ENCODE peak calls at places on chromosome 3, in eight cellular contexts. One of them, this sample, is unnamed.

GRCh38 chr3:104385421-104385820 is 981.3 kb upstream of the ALCAM start:
- DNase-seq in AG10803: no peak
- DNase-seq in tibial artery: no peak
- DNase-seq in endothelial cell of umbilical vein: peak
- DNase-seq in HCT116: no peak
- DNase-seq in colonic mucosa: no peak
- DNase-seq in HFF-Myc: no peak
- DNase-seq in coronary artery: no peak
- DNase-seq in this sample: no peak

GRCh38 chr3:169308654-169309325 is 354.7 kb downstream of the MECOM start:
- DNase-seq in endothelial cell of umbilical vein: peak
- DNase-seq in tibial artery: no peak
- DNase-seq in coronary artery: no peak
- DNase-seq in AG10803: no peak
- DNase-seq in colonic mucosa: no peak
- DNase-seq in HFF-Myc: no peak
- DNase-seq in HCT116: no peak
- DNase-seq in this sample: no peak

GRCh38 chr3:49804141-49805041 is 1.3 kb downstream of the INKA1 start:
- DNase-seq in HFF-Myc: no peak
- DNase-seq in colonic mucosa: no peak
- DNase-seq in coronary artery: no peak
- DNase-seq in endothelial cell of umbilical vein: peak
- DNase-seq in tibial artery: no peak
- DNase-seq in AG10803: no peak
- DNase-seq in HCT116: no peak
- DNase-seq in this sample: no peak

GRCh38 chr3:122030381-122031122 is 8.5 kb upstream of the ILDR1 start:
- DNase-seq in AG10803: peak
- DNase-seq in HFF-Myc: peak
- DNase-seq in HCT116: no peak
- DNase-seq in endothelial cell of umbilical vein: no peak
- DNase-seq in colonic mucosa: no peak
- DNase-seq in tibial artery: no peak
- DNase-seq in coronary artery: no peak
- DNase-seq in this sample: no peak

GRCh38 chr3:66486187-66486586 is 14.6 kb downstream of the LRIG1 start:
- DNase-seq in HFF-Myc: no peak
- DNase-seq in endothelial cell of umbilical vein: no peak
- DNase-seq in AG10803: peak
- DNase-seq in colonic mucosa: no peak
- DNase-seq in HCT116: no peak
- DNase-seq in coronary artery: no peak
- DNase-seq in tibial artery: no peak
- DNase-seq in this sample: no peak

GRCh38 chr3:11140054-11140712 is 14.1 kb upstream of the HRH1 start:
- DNase-seq in HFF-Myc: no peak
- DNase-seq in coronary artery: no peak
- DNase-seq in AG10803: no peak
- DNase-seq in endothelial cell of umbilical vein: no peak
- DNase-seq in HCT116: no peak
- DNase-seq in tibial artery: peak
- DNase-seq in colonic mucosa: peak
- DNase-seq in this sample: no peak

GRCh38 chr3:141426404-141427034 is 58.2 kb downstream of the ZBTB38 start:
- DNase-seq in AG10803: peak
- DNase-seq in tibial artery: peak
- DNase-seq in colonic mucosa: peak
- DNase-seq in HFF-Myc: no peak
- DNase-seq in endothelial cell of umbilical vein: peak
- DNase-seq in HCT116: no peak
- DNase-seq in coronary artery: no peak
- DNase-seq in this sample: no peak

GRCh38 chr3:177810162-177810623 is 612.9 kb upstream of the TBL1XR1 start:
- DNase-seq in tibial artery: no peak
- DNase-seq in HFF-Myc: no peak
- DNase-seq in AG10803: peak
- DNase-seq in colonic mucosa: no peak
- DNase-seq in endothelial cell of umbilical vein: peak
- DNase-seq in coronary artery: no peak
- DNase-seq in HCT116: no peak
- DNase-seq in this sample: no peak

GRCh38 chr3:174483254-174483653 is 375.9 kb upstream of the NAALADL2 start:
- DNase-seq in endothelial cell of umbilical vein: no peak
- DNase-seq in tibial artery: no peak
- DNase-seq in HFF-Myc: no peak
- DNase-seq in AG10803: no peak
- DNase-seq in HCT116: no peak
- DNase-seq in coronary artery: no peak
- DNase-seq in colonic mucosa: no peak
- DNase-seq in this sample: no peak

GRCh38 chr3:8553405-8553804 is 51.8 kb downstream of the LMCD1 start:
- DNase-seq in colonic mucosa: no peak
- DNase-seq in HCT116: no peak
- DNase-seq in coronary artery: no peak
- DNase-seq in AG10803: no peak
- DNase-seq in endothelial cell of umbilical vein: no peak
- DNase-seq in tibial artery: no peak
- DNase-seq in HFF-Myc: no peak
- DNase-seq in this sample: no peak

GRCh38 chr3:42665050-42665878 is 11.8 kb downstream of the ZBTB47 start:
- DNase-seq in HFF-Myc: no peak
- DNase-seq in HCT116: no peak
- DNase-seq in endothelial cell of umbilical vein: no peak
- DNase-seq in AG10803: no peak
- DNase-seq in colonic mucosa: no peak
- DNase-seq in tibial artery: peak
- DNase-seq in coronary artery: no peak
- DNase-seq in this sample: no peak

GRCh38 chr3:161171113-161171512 is 50.0 kb upstream of the NMD3 start:
- DNase-seq in tibial artery: peak
- DNase-seq in colonic mucosa: peak
- DNase-seq in AG10803: peak
- DNase-seq in HCT116: no peak
- DNase-seq in HFF-Myc: no peak
- DNase-seq in endothelial cell of umbilical vein: peak
- DNase-seq in coronary artery: peak
- DNase-seq in this sample: no peak

GRCh38 chr3:77563012-77563411 is 523.1 kb downstream of the ROBO2 start:
- DNase-seq in tibial artery: no peak
- DNase-seq in colonic mucosa: no peak
- DNase-seq in coronary artery: no peak
- DNase-seq in HCT116: no peak
- DNase-seq in AG10803: no peak
- DNase-seq in endothelial cell of umbilical vein: no peak
- DNase-seq in HFF-Myc: no peak
- DNase-seq in this sample: no peak

GRCh38 chr3:128487813-128488635 is 5.0 kb downstream of the GATA2 start:
- DNase-seq in coronary artery: no peak
- DNase-seq in HFF-Myc: peak
- DNase-seq in HCT116: peak
- DNase-seq in endothelial cell of umbilical vein: peak
- DNase-seq in colonic mucosa: peak
- DNase-seq in AG10803: peak
- DNase-seq in tibial artery: peak
- DNase-seq in this sample: peak

GRCh38 chr3:179713643-179714090 is 60.8 kb downstream of the USP13 start:
- DNase-seq in endothelial cell of umbilical vein: no peak
- DNase-seq in HFF-Myc: no peak
- DNase-seq in tibial artery: no peak
- DNase-seq in AG10803: peak
- DNase-seq in coronary artery: no peak
- DNase-seq in HCT116: no peak
- DNase-seq in colonic mucosa: no peak
- DNase-seq in this sample: no peak

GRCh38 chr3:29644261-29644660 is 363.4 kb downstream of the RBMS3 start:
- DNase-seq in coronary artery: no peak
- DNase-seq in endothelial cell of umbilical vein: no peak
- DNase-seq in colonic mucosa: no peak
- DNase-seq in AG10803: peak
- DNase-seq in tibial artery: no peak
- DNase-seq in HCT116: no peak
- DNase-seq in HFF-Myc: peak
- DNase-seq in this sample: no peak

GRCh38 chr3:414063-414462 is 217.5 kb downstream of the CHL1 start:
- DNase-seq in endothelial cell of umbilical vein: no peak
- DNase-seq in HFF-Myc: no peak
- DNase-seq in HCT116: no peak
- DNase-seq in tibial artery: no peak
- DNase-seq in colonic mucosa: no peak
- DNase-seq in coronary artery: no peak
- DNase-seq in AG10803: peak
- DNase-seq in this sample: no peak

GRCh38 chr3:127235706-127236105 is 42.8 kb downstream of the PRR23E start:
- DNase-seq in HCT116: no peak
- DNase-seq in colonic mucosa: no peak
- DNase-seq in HFF-Myc: no peak
- DNase-seq in tibial artery: no peak
- DNase-seq in endothelial cell of umbilical vein: no peak
- DNase-seq in coronary artery: no peak
- DNase-seq in AG10803: no peak
- DNase-seq in this sample: no peak

GRCh38 chr3:159783780-159784747 is 204.6 kb upstream of the IL12A start:
- DNase-seq in HCT116: no peak
- DNase-seq in HFF-Myc: no peak
- DNase-seq in endothelial cell of umbilical vein: no peak
- DNase-seq in AG10803: no peak
- DNase-seq in tibial artery: no peak
- DNase-seq in coronary artery: no peak
- DNase-seq in colonic mucosa: no peak
- DNase-seq in this sample: no peak

GRCh38 chr3:51274052-51274451 is 111.0 kb upstream of the MANF start:
- DNase-seq in tibial artery: no peak
- DNase-seq in HFF-Myc: no peak
- DNase-seq in colonic mucosa: no peak
- DNase-seq in coronary artery: no peak
- DNase-seq in endothelial cell of umbilical vein: no peak
- DNase-seq in HCT116: no peak
- DNase-seq in AG10803: no peak
- DNase-seq in this sample: no peak

GRCh38 chr3:51268132-51268531 is 117.0 kb upstream of the MANF start:
- DNase-seq in endothelial cell of umbilical vein: no peak
- DNase-seq in HFF-Myc: no peak
- DNase-seq in tibial artery: no peak
- DNase-seq in colonic mucosa: no peak
- DNase-seq in AG10803: no peak
- DNase-seq in coronary artery: no peak
- DNase-seq in HCT116: no peak
- DNase-seq in this sample: no peak

GRCh38 chr3:51271172-51271571 is 113.9 kb upstream of the MANF start:
- DNase-seq in AG10803: no peak
- DNase-seq in colonic mucosa: no peak
- DNase-seq in coronary artery: no peak
- DNase-seq in tibial artery: no peak
- DNase-seq in HFF-Myc: no peak
- DNase-seq in endothelial cell of umbilical vein: no peak
- DNase-seq in HCT116: no peak
- DNase-seq in this sample: no peak

GRCh38 chr3:51270559-51270958 is 114.5 kb upstream of the MANF start:
- DNase-seq in AG10803: no peak
- DNase-seq in coronary artery: no peak
- DNase-seq in HFF-Myc: no peak
- DNase-seq in colonic mucosa: no peak
- DNase-seq in HCT116: no peak
- DNase-seq in tibial artery: no peak
- DNase-seq in endothelial cell of umbilical vein: no peak
- DNase-seq in this sample: no peak

DNA sequence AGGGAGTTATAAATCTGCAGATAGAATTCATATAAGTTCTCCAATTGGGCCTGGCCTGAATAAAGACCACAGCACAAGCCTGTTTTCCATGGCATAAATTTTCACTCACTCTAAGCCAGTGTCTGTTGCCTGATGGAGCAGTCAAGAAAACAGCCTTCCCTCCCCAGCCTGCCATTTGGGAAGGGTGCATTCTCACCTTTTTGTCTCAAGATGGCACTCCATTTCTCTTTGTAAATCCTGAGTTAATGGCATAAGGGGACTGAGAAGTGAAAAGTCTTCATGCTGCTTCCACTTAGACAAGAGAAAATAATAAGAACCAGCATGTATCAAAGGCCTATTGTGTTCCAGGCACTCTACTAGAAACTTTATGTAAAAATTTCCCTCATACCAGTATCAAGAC is 115.6 kb upstream of the MANF start:
- DNase-seq in tibial artery: no peak
- DNase-seq in colonic mucosa: no peak
- DNase-seq in HFF-Myc: no peak
- DNase-seq in HCT116: no peak
- DNase-seq in AG10803: peak
- DNase-seq in coronary artery: no peak
- DNase-seq in endothelial cell of umbilical vein: no peak
- DNase-seq in this sample: no peak
- TF ChIP-seq CTCF in tibial artery: no peak
- TF ChIP-seq CTCF in colonic mucosa: no peak
- TF ChIP-seq CTCF in HFF-Myc: no peak
- TF ChIP-seq CTCF in HCT116: peak
- TF ChIP-seq CTCF in AG10803: peak
- TF ChIP-seq CTCF in coronary artery: no peak
- TF ChIP-seq CTCF in endothelial cell of umbilical vein: no peak
- TF ChIP-seq CTCF in this sample: peak

DNA sequence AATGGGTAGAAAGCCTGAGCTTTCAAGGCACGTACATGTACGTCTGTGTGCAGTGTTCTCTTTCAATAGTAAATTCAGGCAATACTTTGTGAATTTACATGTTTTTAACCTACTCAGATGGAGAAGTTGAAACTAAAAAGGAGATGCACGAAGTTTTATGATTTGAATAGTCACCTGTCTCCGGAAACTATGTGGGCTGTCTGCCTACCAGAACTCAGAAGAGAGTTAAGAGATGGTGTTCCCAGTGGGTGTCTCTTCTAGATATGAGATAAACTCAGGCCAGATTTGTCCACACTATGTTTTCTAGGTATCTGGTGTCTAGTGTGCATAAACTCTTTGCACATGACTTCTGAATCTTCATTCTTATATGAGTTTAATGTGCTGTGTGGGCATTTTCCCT is 222.8 kb downstream of the FOXP1 start:
- DNase-seq in endothelial cell of umbilical vein: no peak
- DNase-seq in colonic mucosa: no peak
- DNase-seq in tibial artery: no peak
- DNase-seq in HCT116: no peak
- DNase-seq in coronary artery: no peak
- DNase-seq in HFF-Myc: no peak
- DNase-seq in AG10803: no peak
- DNase-seq in this sample: no peak
- H3K4me3 ChIP-seq in endothelial cell of umbilical vein: no peak
- H3K4me3 ChIP-seq in colonic mucosa: no peak
- H3K4me3 ChIP-seq in tibial artery: no peak
- H3K4me3 ChIP-seq in HCT116: no peak
- H3K4me3 ChIP-seq in coronary artery: no peak
- H3K4me3 ChIP-seq in HFF-Myc: no peak
- H3K4me3 ChIP-seq in AG10803: no peak
- H3K4me3 ChIP-seq in this sample: no peak

GRCh38 chr3:123286308-123287023 is 84.7 kb downstream of the SEC22A start:
- DNase-seq in tibial artery: peak
- DNase-seq in HFF-Myc: peak
- DNase-seq in endothelial cell of umbilical vein: peak
- DNase-seq in coronary artery: no peak
- DNase-seq in colonic mucosa: peak
- DNase-seq in AG10803: peak
- DNase-seq in HCT116: peak
- DNase-seq in this sample: peak
- TF ChIP-seq CTCF in tibial artery: peak
- TF ChIP-seq CTCF in HFF-Myc: peak
- TF ChIP-seq CTCF in endothelial cell of umbilical vein: peak
- TF ChIP-seq CTCF in coronary artery: peak
- TF ChIP-seq CTCF in colonic mucosa: peak
- TF ChIP-seq CTCF in AG10803: peak
- TF ChIP-seq CTCF in HCT116: peak
- TF ChIP-seq CTCF in this sample: peak

GRCh38 chr3:53253707-53254106 is 2.1 kb downstream of the TKT start:
- DNase-seq in HCT116: no peak
- DNase-seq in tibial artery: no peak
- DNase-seq in HFF-Myc: no peak
- DNase-seq in coronary artery: no peak
- DNase-seq in AG10803: no peak
- DNase-seq in endothelial cell of umbilical vein: no peak
- DNase-seq in colonic mucosa: no peak
- DNase-seq in this sample: no peak
- H3K4me3 ChIP-seq in HCT116: peak
- H3K4me3 ChIP-seq in tibial artery: peak
- H3K4me3 ChIP-seq in HFF-Myc: peak
- H3K4me3 ChIP-seq in coronary artery: peak
- H3K4me3 ChIP-seq in AG10803: peak
- H3K4me3 ChIP-seq in endothelial cell of umbilical vein: peak
- H3K4me3 ChIP-seq in colonic mucosa: peak
- H3K4me3 ChIP-seq in this sample: peak

This sample was measured in kidney epithelial cell.